ENCODE peak calls at places on chromosomes 12 and 14, in four cellular contexts. H is kidney epithelial cell, N is Peyer's patch, A is astrocyte. R is an unnamed sample.

GRCh38 chr14:102759416-102759815 is 17.8 kb upstream of the TRAF3 start:
- DNase-seq in H (no peak), A (no peak), N (no peak), R (no peak)

GRCh38 chr12:14874882-14875281 is 10.8 kb downstream of the MGP start:
- DNase-seq in N (no peak), A (peak; percentile 68), H (no peak), R (peak; percentile 49)

GRCh38 chr14:41362134-41362533 is 244.5 kb upstream of the LRFN5 start:
- DNase-seq in N (no peak), H (no peak), A (no peak), R (no peak)

GRCh38 chr12:60148109-60148508 is 552.3 kb downstream of the SLC16A7 start:
- DNase-seq in A (peak; percentile 97), N (no peak), H (peak; percentile 35), R (peak; percentile 90)

GRCh38 chr12:89432396-89432795 is 80.1 kb upstream of the DUSP6 start:
- DNase-seq in N (no peak), A (no peak), H (no peak), R (no peak)

GRCh38 chr12:1473418-1473817 is 121.0 kb downstream of the FBXL14 start:
- DNase-seq in N (no peak), H (no peak), A (peak; percentile 17), R (no peak)

GRCh38 chr12:44015333-44015941 is 179.6 kb downstream of the TMEM117 start:
- DNase-seq in N (no peak), A (peak; percentile 36), H (peak; percentile 5), R (peak; percentile 70)

GRCh38 chr14:75204106-75204505 is 27.7 kb upstream of the TMED10 start:
- DNase-seq in H (no peak), A (no peak), N (no peak), R (no peak)

GRCh38 chr12:12952036-12952435 is at the start of gene GPRC5D:
- DNase-seq in H (no peak), N (no peak), A (no peak), R (no peak)

GRCh38 chr12:129241852-129242251 is 388.6 kb downstream of the GLT1D1 start:
- DNase-seq in H (no peak), A (no peak), N (no peak), R (no peak)

GRCh38 chr12:30909088-30909688 is 17.4 kb upstream of the TSPAN11 start:
- DNase-seq in A (no peak), H (no peak), N (no peak), R (peak; percentile 19)

GRCh38 chr12:68487721-68488309 is 122.9 kb upstream of the RAP1B start:
- DNase-seq in H (no peak), A (no peak), N (no peak), R (no peak)

GRCh38 chr12:121536058-121536928 is 44.5 kb downstream of the KDM2B start:
- DNase-seq in H (peak; percentile 49), N (peak; percentile 78), A (peak; percentile 76), R (peak; percentile 93)

GRCh38 chr12:122413516-122414404 is 8.7 kb downstream of the CLIP1 start:
- DNase-seq in N (no peak), A (no peak), H (no peak), R (no peak)

GRCh38 chr12:94962680-94963079 is 40.8 kb downstream of the NDUFA12 start:
- DNase-seq in H (no peak), A (no peak), N (no peak), R (no peak)

GRCh38 chr12:80937391-80938238 is at the start of gene LIN7A:
- DNase-seq in N (no peak), A (peak; percentile 44), H (no peak), R (peak; percentile 72)

GRCh38 chr12:124264089-124264795 is 30.7 kb upstream of the RFLNA start:
- DNase-seq in A (no peak), N (no peak), H (no peak), R (no peak)

GRCh38 chr14:27199272-27199671 is 601.4 kb upstream of the NOVA1 start:
- DNase-seq in A (no peak), H (no peak), N (no peak), R (no peak)

GRCh38 chr12:49019435-49020317 is 1.1 kb upstream of the PRKAG1 start:
- DNase-seq in N (no peak), A (no peak), H (no peak), R (peak; percentile 51)

GRCh38 chr14:32565256-32565655 is 236.2 kb downstream of the AKAP6 start:
- DNase-seq in N (no peak), A (no peak), H (no peak), R (no peak)

GRCh38 chr12:20189767-20190166 is 178.6 kb upstream of the PDE3A start:
- DNase-seq in N (no peak), H (no peak), A (no peak), R (no peak)

GRCh38 chr12:2344476-2344875 is 291.7 kb downstream of the CACNA1C start:
- DNase-seq in A (no peak), N (no peak), H (no peak), R (no peak)

GRCh38 chr12:12319501-12320322 is 30.3 kb downstream of the MANSC1 start:
- DNase-seq in A (peak; percentile 33), H (no peak), N (no peak), R (peak; percentile 36)

GRCh38 chr12:125050868-125051267 is 14.4 kb upstream of the AACS start:
- DNase-seq in A (no peak), H (no peak), N (no peak), R (no peak)

GRCh38 chr12:22529281-22530060 is 14.9 kb downstream of the C2CD5 start:
- DNase-seq in N (no peak), H (no peak), A (peak; percentile 26), R (peak; percentile 52)

GRCh38 chr12:91355150-91356006 is 172.8 kb upstream of the DCN start:
- DNase-seq in H (peak; percentile 21), N (peak; percentile 58), A (peak; percentile 34), R (peak; percentile 68)

GRCh38 chr12:132566551-132567131 is 43.7 kb downstream of the LRCOL1 start:
- DNase-seq in H (no peak), N (no peak), A (no peak), R (no peak)

GRCh38 chr12:124240493-124240892 is 54.4 kb upstream of the RFLNA start:
- DNase-seq in A (no peak), N (no peak), H (no peak), R (no peak)

GRCh38 chr12:82329508-82329907 is 28.7 kb downstream of the CCDC59 start:
- DNase-seq in N (no peak), H (no peak), A (no peak), R (no peak)

DNA sequence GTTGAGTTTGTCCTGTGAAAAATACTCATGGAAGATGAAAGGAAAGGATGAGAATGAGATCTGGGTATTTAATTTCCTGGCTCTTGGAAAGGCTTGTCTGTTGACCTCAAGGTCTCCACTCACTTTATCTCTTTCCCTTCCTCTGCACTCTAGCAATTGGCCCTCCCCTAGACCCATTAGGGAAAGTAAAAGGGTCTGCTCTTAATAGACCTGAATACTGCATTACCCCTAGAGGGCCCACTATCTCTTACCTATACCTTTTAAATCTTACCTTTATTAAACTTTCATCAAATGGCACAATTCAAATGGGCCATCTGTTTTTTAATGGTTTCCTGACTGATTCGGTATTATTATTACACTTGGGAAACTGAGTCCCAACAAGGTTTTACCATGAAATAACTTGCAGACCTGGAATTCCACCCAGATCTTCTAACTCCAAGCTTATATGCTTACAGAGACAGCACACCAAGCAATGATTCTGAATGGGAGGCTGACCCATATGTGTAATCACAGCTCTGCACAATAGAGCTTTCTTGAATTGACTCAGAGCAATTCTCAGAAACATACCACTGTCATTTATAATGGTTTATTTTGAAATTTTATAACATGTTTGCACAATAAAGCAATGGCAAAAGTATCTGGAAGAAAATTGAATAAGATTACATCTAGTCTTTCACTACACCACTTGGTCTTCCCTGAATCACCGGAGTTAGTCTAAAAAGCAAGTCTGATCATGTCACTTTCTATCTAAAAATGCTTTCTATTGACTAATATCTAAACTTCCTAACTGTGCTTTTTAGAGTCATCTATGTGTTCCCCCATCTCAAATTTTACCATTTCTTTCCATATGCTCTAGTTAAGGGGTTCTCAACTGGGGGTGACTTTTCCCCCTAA is 618.5 kb downstream of the NRXN3 start:
- DNase-seq in A (no peak), H (no peak), N (no peak), R (no peak)
- TF ChIP-seq CTCF in A (no peak), H (no peak), N (no peak), R (no peak)

GRCh38 chr14:55353686-55354467 is 57.8 kb downstream of the ATG14 start:
- DNase-seq in N (no peak), A (no peak), H (no peak), R (no peak)
- TF ChIP-seq CTCF in N (no peak), A (no peak), H (no peak), R (no peak)

GRCh38 chr14:92460541-92460915 is 53.1 kb upstream of the RIN3 start:
- DNase-seq in H (no peak), A (no peak), N (no peak), R (no peak)

GRCh38 chr14:92458136-92458958 is 55.2 kb upstream of the RIN3 start:
- DNase-seq in H (no peak), A (no peak), N (no peak), R (no peak)

GRCh38 chr14:92458959-92459478 is 54.6 kb upstream of the RIN3 start:
- DNase-seq in H (no peak), N (no peak), A (no peak), R (no peak)

GRCh38 chr14:92460916-92461579 is 52.5 kb upstream of the RIN3 start:
- DNase-seq in H (no peak), A (peak; percentile 82), N (no peak), R (peak; percentile 70)

DNA sequence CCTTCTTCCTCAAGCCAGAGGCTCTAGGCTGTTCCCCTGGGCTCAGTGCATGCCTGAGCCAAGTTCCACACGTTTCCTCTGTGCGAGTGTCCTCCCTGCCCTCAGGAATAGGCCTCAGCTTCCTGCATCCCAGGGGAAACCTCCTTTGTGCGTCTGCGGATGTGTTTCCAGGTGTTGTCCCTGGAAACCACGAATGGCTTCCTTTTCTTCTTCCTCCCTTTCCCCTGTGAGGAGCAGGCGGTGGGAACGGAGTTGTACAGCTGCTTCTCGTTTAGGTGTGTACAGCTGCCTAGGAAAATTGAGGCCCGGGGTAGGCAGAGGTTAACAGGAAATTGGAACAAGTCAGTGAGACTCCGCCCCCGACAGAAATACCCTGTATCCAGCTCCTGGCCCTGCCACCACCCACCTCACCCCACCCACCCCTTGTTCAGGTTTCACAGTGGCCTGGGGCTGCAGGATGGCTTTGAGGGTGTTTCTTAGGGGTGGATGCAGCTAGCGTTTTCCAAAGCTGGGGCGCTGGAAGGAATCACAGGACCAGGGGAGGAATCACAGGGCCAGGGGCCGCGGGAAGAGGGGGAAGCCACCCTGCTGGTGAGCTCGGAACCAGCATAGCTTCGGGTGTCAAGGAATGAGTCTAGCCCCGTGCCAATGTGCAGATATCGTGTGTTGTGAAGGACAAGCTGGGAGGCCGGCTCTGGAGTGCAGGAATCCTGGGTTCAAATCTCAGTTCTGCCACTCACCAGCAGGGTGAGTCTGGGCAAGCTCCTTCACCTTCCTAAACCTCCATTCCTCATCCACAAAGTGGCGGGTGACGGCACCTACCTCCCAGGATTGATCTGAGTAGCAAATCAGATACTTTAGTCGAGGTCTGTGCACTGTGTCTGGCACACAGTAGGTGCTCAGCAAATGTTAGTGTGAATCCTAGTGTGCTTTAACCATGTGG is 53.8 kb upstream of the RIN3 start:
- DNase-seq in N (no peak), H (no peak), A (no peak), R (no peak)
- TF ChIP-seq CTCF in N (no peak), H (no peak), A (no peak), R (no peak)

GRCh38 chr14:99884834-99885648 is 91.8 kb downstream of the EML1 start:
- DNase-seq in N (no peak), H (no peak), A (peak; percentile 47), R (peak; percentile 47)

GRCh38 chr14:99883866-99884650 is 90.8 kb downstream of the EML1 start:
- DNase-seq in A (no peak), N (no peak), H (no peak), R (no peak)

GRCh38 chr14:99889268-99889667 is 96.1 kb downstream of the EML1 start:
- DNase-seq in N (no peak), H (no peak), A (no peak), R (no peak)

GRCh38 chr14:99887407-99887806 is 94.2 kb downstream of the EML1 start:
- DNase-seq in A (no peak), N (no peak), H (no peak), R (no peak)

GRCh38 chr14:99885649-99885958 is 92.4 kb downstream of the EML1 start:
- DNase-seq in H (no peak), N (no peak), A (no peak), R (no peak)
- TF ChIP-seq CTCF in H (no peak), N (no peak), A (no peak), R (no peak)

R was measured in foreskin fibroblast.